ENCODE peak calls at places on chromosomes 5 and 9, in six cellular contexts. One of them, this sample, is unnamed.

GRCh38 chr9:89532478-89532877 is 34.6 kb upstream of the SEMA4D start:
- DNase-seq in SK-N-SH: no peak
- DNase-seq in OCI-LY7: no peak
- DNase-seq in GM12878: no peak
- DNase-seq in mucosa of descending colon: no peak
- DNase-seq in cardiac muscle cell: no peak
- DNase-seq in this sample: no peak

GRCh38 chr5:175649967-175650366 is 7.9 kb upstream of the HRH2 start:
- DNase-seq in SK-N-SH: no peak
- DNase-seq in OCI-LY7: no peak
- DNase-seq in GM12878: no peak
- DNase-seq in mucosa of descending colon: no peak
- DNase-seq in cardiac muscle cell: no peak
- DNase-seq in this sample: no peak

GRCh38 chr9:14189578-14189977 is 124.4 kb downstream of the NFIB start:
- DNase-seq in SK-N-SH: no peak
- DNase-seq in OCI-LY7: no peak
- DNase-seq in GM12878: no peak
- DNase-seq in mucosa of descending colon: no peak
- DNase-seq in cardiac muscle cell: no peak
- DNase-seq in this sample: no peak

GRCh38 chr5:95590880-95591279 is 29.0 kb upstream of the GPR150 start:
- DNase-seq in SK-N-SH: no peak
- DNase-seq in OCI-LY7: no peak
- DNase-seq in GM12878: no peak
- DNase-seq in mucosa of descending colon: no peak
- DNase-seq in cardiac muscle cell: no peak
- DNase-seq in this sample: no peak

GRCh38 chr5:133225671-133226152 is 173.9 kb downstream of the HSPA4 start:
- DNase-seq in SK-N-SH: no peak
- DNase-seq in OCI-LY7: no peak
- DNase-seq in GM12878: no peak
- DNase-seq in mucosa of descending colon: peak
- DNase-seq in cardiac muscle cell: no peak
- DNase-seq in this sample: no peak

GRCh38 chr9:126564128-126564527 is 49.6 kb upstream of the LMX1B start:
- DNase-seq in SK-N-SH: peak
- DNase-seq in OCI-LY7: no peak
- DNase-seq in GM12878: no peak
- DNase-seq in mucosa of descending colon: no peak
- DNase-seq in cardiac muscle cell: no peak
- DNase-seq in this sample: no peak

GRCh38 chr5:132895719-132896305 is 22.3 kb downstream of the LEAP2 start:
- DNase-seq in SK-N-SH: no peak
- DNase-seq in OCI-LY7: no peak
- DNase-seq in GM12878: no peak
- DNase-seq in mucosa of descending colon: no peak
- DNase-seq in cardiac muscle cell: no peak
- DNase-seq in this sample: no peak

GRCh38 chr9:85402541-85402940 is 339.2 kb downstream of the AGTPBP1 start:
- DNase-seq in SK-N-SH: no peak
- DNase-seq in OCI-LY7: no peak
- DNase-seq in GM12878: no peak
- DNase-seq in mucosa of descending colon: no peak
- DNase-seq in cardiac muscle cell: no peak
- DNase-seq in this sample: no peak

GRCh38 chr5:178551059-178551458 is 39.1 kb downstream of the COL23A1 start:
- DNase-seq in SK-N-SH: peak
- DNase-seq in OCI-LY7: peak
- DNase-seq in GM12878: no peak
- DNase-seq in mucosa of descending colon: no peak
- DNase-seq in cardiac muscle cell: peak
- DNase-seq in this sample: no peak

GRCh38 chr9:115884846-115885245 is 268.7 kb upstream of the PAPPA start:
- DNase-seq in SK-N-SH: no peak
- DNase-seq in OCI-LY7: no peak
- DNase-seq in GM12878: no peak
- DNase-seq in mucosa of descending colon: no peak
- DNase-seq in cardiac muscle cell: peak
- DNase-seq in this sample: no peak

GRCh38 chr9:115882911-115883310 is 270.7 kb upstream of the PAPPA start:
- DNase-seq in SK-N-SH: no peak
- DNase-seq in OCI-LY7: no peak
- DNase-seq in GM12878: no peak
- DNase-seq in mucosa of descending colon: no peak
- DNase-seq in cardiac muscle cell: peak
- DNase-seq in this sample: no peak

GRCh38 chr9:115879451-115879850 is 274.1 kb upstream of the PAPPA start:
- DNase-seq in SK-N-SH: no peak
- DNase-seq in OCI-LY7: no peak
- DNase-seq in GM12878: no peak
- DNase-seq in mucosa of descending colon: no peak
- DNase-seq in cardiac muscle cell: no peak
- DNase-seq in this sample: no peak

GRCh38 chr9:115880221-115880620 is 273.4 kb upstream of the PAPPA start:
- DNase-seq in SK-N-SH: no peak
- DNase-seq in OCI-LY7: no peak
- DNase-seq in GM12878: no peak
- DNase-seq in mucosa of descending colon: no peak
- DNase-seq in cardiac muscle cell: no peak
- DNase-seq in this sample: no peak

DNA sequence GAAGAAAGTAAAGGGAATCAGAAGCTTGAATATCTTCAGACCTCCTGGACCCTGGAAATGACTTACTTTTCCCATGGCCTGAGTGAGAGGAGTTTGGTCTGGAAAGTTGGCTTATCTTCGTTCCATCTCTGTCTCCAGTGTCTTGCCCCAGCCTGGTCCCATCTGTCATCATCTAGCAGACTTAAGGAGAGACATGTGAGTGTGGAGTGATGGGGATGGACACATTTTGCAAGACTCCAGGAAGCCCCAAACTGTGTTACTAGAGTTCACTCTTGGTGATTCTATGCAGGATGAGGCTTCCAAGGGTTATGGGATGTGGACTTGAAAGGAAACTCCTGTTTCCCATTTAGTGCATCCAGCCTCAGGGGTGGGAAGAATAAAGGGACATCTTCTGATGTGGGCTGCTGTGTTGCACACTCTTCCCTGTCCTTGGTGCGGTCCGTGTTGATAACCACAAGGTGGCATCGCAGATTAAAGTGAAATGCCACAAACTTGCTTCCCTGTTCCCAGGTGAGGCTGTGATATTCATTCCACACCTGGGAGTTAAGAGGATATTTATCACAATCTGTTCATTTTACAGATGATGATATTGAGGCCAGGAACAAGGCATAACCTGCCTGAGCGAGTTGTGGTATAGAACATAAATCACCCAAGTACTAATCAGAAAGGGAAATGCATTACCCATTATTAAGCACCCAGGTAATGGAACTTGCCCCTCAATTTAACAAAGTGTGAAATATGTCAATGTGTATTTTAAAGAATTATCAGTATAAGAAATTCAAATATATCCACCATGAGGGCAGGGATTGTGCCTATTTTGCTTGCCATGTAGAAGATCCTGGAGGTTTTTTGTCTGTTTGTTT is 269.9 kb upstream of the PAPPA start:
- DNase-seq in SK-N-SH: peak
- DNase-seq in OCI-LY7: peak
- DNase-seq in GM12878: no peak
- DNase-seq in mucosa of descending colon: no peak
- DNase-seq in cardiac muscle cell: peak
- DNase-seq in this sample: no peak
- TF ChIP-seq CTCF in SK-N-SH: peak
- TF ChIP-seq CTCF in OCI-LY7: peak
- TF ChIP-seq CTCF in GM12878: peak
- TF ChIP-seq CTCF in mucosa of descending colon: no peak
- TF ChIP-seq CTCF in cardiac muscle cell: peak
- TF ChIP-seq CTCF in this sample: no peak

DNA sequence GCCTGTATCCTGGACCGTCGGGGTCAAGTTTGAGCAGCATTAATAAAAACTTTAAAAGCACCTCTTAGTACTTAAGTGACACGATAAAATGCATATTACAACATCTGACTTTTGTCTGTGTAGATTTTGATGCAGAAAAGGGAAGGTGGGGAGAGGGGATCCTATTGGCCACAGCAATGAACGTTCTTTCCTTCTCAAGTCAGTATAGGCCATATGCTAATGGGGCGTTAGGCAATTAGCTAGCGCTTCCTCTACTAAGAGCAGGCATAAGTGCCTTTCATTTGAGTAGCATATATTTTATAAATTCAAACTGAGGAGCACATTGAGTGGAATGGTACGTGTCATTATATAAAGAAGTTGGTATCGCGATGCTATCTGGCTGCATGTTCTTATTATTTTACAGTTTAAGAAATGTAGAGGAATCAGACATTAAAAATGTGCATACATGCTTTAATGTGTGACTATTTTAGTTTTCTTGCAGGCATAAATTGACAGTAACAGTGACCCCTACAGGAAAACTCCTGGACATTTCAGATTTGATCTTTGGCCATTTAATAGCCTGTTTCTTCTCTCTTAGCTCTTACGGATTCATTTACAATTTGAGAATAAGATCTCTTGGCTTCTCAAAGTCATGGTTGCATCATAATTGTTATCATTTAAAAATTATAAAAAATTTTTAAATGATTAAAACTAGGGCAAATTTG is 1.1 kb upstream of the GNA14 start:
- DNase-seq in SK-N-SH: peak
- DNase-seq in OCI-LY7: no peak
- DNase-seq in GM12878: no peak
- DNase-seq in mucosa of descending colon: no peak
- DNase-seq in cardiac muscle cell: peak
- DNase-seq in this sample: no peak
- TF ChIP-seq CTCF in SK-N-SH: peak
- TF ChIP-seq CTCF in OCI-LY7: peak
- TF ChIP-seq CTCF in GM12878: no peak
- TF ChIP-seq CTCF in mucosa of descending colon: no peak
- TF ChIP-seq CTCF in cardiac muscle cell: peak
- TF ChIP-seq CTCF in this sample: peak

GRCh38 chr5:154344461-154344860 is 101.3 kb upstream of the SAP30L start:
- DNase-seq in SK-N-SH: no peak
- DNase-seq in OCI-LY7: no peak
- DNase-seq in GM12878: no peak
- DNase-seq in mucosa of descending colon: no peak
- DNase-seq in cardiac muscle cell: no peak
- DNase-seq in this sample: no peak

GRCh38 chr5:154345255-154345952 is 100.4 kb upstream of the SAP30L start:
- DNase-seq in SK-N-SH: no peak
- DNase-seq in OCI-LY7: no peak
- DNase-seq in GM12878: peak
- DNase-seq in mucosa of descending colon: no peak
- DNase-seq in cardiac muscle cell: no peak
- DNase-seq in this sample: no peak

GRCh38 chr5:154342211-154342610 is 103.6 kb upstream of the SAP30L start:
- DNase-seq in SK-N-SH: no peak
- DNase-seq in OCI-LY7: no peak
- DNase-seq in GM12878: no peak
- DNase-seq in mucosa of descending colon: no peak
- DNase-seq in cardiac muscle cell: no peak
- DNase-seq in this sample: no peak

GRCh38 chr5:154342963-154343362 is 102.8 kb upstream of the SAP30L start:
- DNase-seq in SK-N-SH: no peak
- DNase-seq in OCI-LY7: no peak
- DNase-seq in GM12878: no peak
- DNase-seq in mucosa of descending colon: no peak
- DNase-seq in cardiac muscle cell: no peak
- DNase-seq in this sample: no peak

GRCh38 chr5:154341620-154342019 is 104.2 kb upstream of the SAP30L start:
- DNase-seq in SK-N-SH: no peak
- DNase-seq in OCI-LY7: no peak
- DNase-seq in GM12878: no peak
- DNase-seq in mucosa of descending colon: no peak
- DNase-seq in cardiac muscle cell: no peak
- DNase-seq in this sample: no peak
- TF ChIP-seq CTCF in SK-N-SH: no peak
- TF ChIP-seq CTCF in OCI-LY7: no peak
- TF ChIP-seq CTCF in GM12878: no peak
- TF ChIP-seq CTCF in mucosa of descending colon: no peak
- TF ChIP-seq CTCF in cardiac muscle cell: no peak
- TF ChIP-seq CTCF in this sample: no peak

GRCh38 chr9:95316794-95317118 is 753 bp downstream of the FANCC start:
- DNase-seq in SK-N-SH: peak
- DNase-seq in OCI-LY7: peak
- DNase-seq in GM12878: no peak
- DNase-seq in mucosa of descending colon: peak
- DNase-seq in cardiac muscle cell: peak
- DNase-seq in this sample: no peak
- TF ChIP-seq CTCF in SK-N-SH: no peak
- TF ChIP-seq CTCF in OCI-LY7: no peak
- TF ChIP-seq CTCF in GM12878: peak
- TF ChIP-seq CTCF in mucosa of descending colon: no peak
- TF ChIP-seq CTCF in cardiac muscle cell: peak
- TF ChIP-seq CTCF in this sample: no peak

DNA sequence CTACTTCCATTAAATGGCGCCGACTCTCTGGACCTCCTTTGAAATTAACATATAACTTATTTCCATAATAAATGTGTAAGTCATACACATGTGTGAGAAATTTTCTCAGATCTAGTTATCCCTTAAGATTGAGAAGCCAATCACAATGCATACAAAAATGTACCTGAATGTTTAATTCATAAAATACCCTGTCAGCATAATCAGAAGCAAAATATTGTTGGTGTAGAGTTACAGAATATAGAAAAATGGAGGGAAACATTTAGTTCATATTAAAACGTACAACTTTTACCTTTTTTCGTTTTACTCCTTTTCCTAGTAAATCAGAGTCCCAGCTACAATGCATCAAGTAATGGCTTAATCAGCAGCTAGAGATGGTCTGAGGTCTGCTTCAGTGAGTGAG is 81.7 kb downstream of the ANXA1 start:
- DNase-seq in SK-N-SH: no peak
- DNase-seq in OCI-LY7: no peak
- DNase-seq in GM12878: no peak
- DNase-seq in mucosa of descending colon: no peak
- DNase-seq in cardiac muscle cell: no peak
- DNase-seq in this sample: no peak
- TF ChIP-seq CTCF in SK-N-SH: no peak
- TF ChIP-seq CTCF in OCI-LY7: no peak
- TF ChIP-seq CTCF in GM12878: no peak
- TF ChIP-seq CTCF in mucosa of descending colon: no peak
- TF ChIP-seq CTCF in cardiac muscle cell: no peak
- TF ChIP-seq CTCF in this sample: no peak

DNA sequence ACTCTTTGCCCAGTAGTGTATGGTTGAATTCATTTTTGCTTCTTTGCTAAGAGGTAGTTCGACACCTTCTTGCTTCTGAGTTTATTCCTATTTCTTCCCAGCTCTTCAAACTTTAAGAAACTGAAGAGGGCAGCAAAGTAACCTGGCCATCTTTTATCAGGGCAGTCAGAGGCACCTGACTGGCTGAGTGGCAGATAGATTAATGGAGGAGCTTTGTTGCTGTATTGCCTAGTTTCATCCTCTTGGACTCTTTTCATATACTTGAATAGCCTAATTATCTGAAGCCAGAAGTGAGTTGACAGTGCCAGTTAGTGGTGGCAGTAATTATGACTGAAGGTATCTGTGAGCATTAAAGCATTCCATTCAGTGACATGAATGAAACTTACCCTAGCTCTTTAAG is 82.5 kb downstream of the UHRF2 start:
- DNase-seq in SK-N-SH: no peak
- DNase-seq in OCI-LY7: peak
- DNase-seq in GM12878: no peak
- DNase-seq in mucosa of descending colon: no peak
- DNase-seq in cardiac muscle cell: no peak
- DNase-seq in this sample: no peak
- TF ChIP-seq CTCF in SK-N-SH: no peak
- TF ChIP-seq CTCF in OCI-LY7: peak
- TF ChIP-seq CTCF in GM12878: peak
- TF ChIP-seq CTCF in mucosa of descending colon: no peak
- TF ChIP-seq CTCF in cardiac muscle cell: no peak
- TF ChIP-seq CTCF in this sample: no peak